ENCODE peak calls at places on chromosomes 13 and 19, in eight cellular contexts. Z is right lobe of liver, M is endodermal cell, T is ascending aorta, J is GM12865, A is fibroblast of pulmonary artery, O is body of pancreas, C is astrocyte of the spinal cord. P is an unnamed sample.

GRCh38 chr13:39684531-39685137 is 29.2 kb downstream of the COG6 start:
- DNase-seq in Z (no peak), M (no peak), T (no peak), J (peak), A (peak), O (no peak), C (peak), P (peak)

GRCh38 chr13:113080901-113081521 is 24.6 kb upstream of the F7 start:
- DNase-seq in Z (peak), M (no peak), T (no peak), J (no peak), A (no peak), O (no peak), C (no peak), P (no peak)

GRCh38 chr19:19230999-19231398 is 19.2 kb downstream of the NCAN start:
- DNase-seq in Z (no peak), M (no peak), T (no peak), J (no peak), A (no peak), O (no peak), C (no peak), P (no peak)

GRCh38 chr19:7994114-7994513 is 11.3 kb downstream of the ELAVL1 start:
- DNase-seq in Z (no peak), M (peak), T (no peak), J (no peak), A (no peak), O (no peak), C (no peak), P (no peak)

GRCh38 chr13:49958321-49958720 is 22.2 kb upstream of the SPRYD7 start:
- DNase-seq in Z (no peak), M (no peak), T (no peak), J (no peak), A (no peak), O (no peak), C (peak), P (no peak)

GRCh38 chr13:63198076-63198475 is 1782.4 kb upstream of the PCDH20 start:
- DNase-seq in Z (no peak), M (no peak), T (no peak), J (no peak), A (peak), O (no peak), C (no peak), P (no peak)

GRCh38 chr19:6067975-6068374 is 42.3 kb downstream of the RFX2 start:
- DNase-seq in Z (no peak), M (no peak), T (peak), J (no peak), A (no peak), O (no peak), C (no peak), P (no peak)

GRCh38 chr19:50565984-50566903 is 2.0 kb downstream of the LRRC4B start:
- DNase-seq in Z (no peak), M (peak), T (no peak), J (peak), A (no peak), O (no peak), C (no peak), P (no peak)

GRCh38 chr19:4446801-4447200 is 10.8 kb downstream of the UBXN6 start:
- DNase-seq in Z (no peak), M (no peak), T (no peak), J (no peak), A (no peak), O (no peak), C (no peak), P (no peak)

GRCh38 chr19:4448147-4448985 is 9.2 kb downstream of the UBXN6 start:
- DNase-seq in Z (peak), M (no peak), T (no peak), J (no peak), A (no peak), O (peak), C (no peak), P (no peak)

GRCh38 chr19:4449826-4450075 is 7.8 kb downstream of the UBXN6 start:
- DNase-seq in Z (no peak), M (no peak), T (no peak), J (no peak), A (no peak), O (no peak), C (no peak), P (no peak)

GRCh38 chr19:4447327-4448146 is 10.1 kb downstream of the UBXN6 start:
- DNase-seq in Z (no peak), M (peak), T (no peak), J (no peak), A (no peak), O (no peak), C (no peak), P (no peak)

GRCh38 chr19:4449022-4449825 is 8.4 kb downstream of the UBXN6 start:
- DNase-seq in Z (peak), M (no peak), T (peak), J (no peak), A (no peak), O (peak), C (no peak), P (no peak)
- TF ChIP-seq CTCF in Z (peak), M (no peak), T (peak), J (no peak), A (no peak), O (peak), C (no peak), P (no peak)

GRCh38 chr19:39138221-39139211 is 12.9 kb downstream of the PAK4 start:
- DNase-seq in Z (no peak), M (peak), T (no peak), J (no peak), A (no peak), O (peak), C (no peak), P (no peak)
- H3K4me3 ChIP-seq in Z (no peak), M (no peak), T (no peak), J (no peak), A (no peak), O (no peak), C (no peak), P (no peak)

GRCh38 chr13:25252229-25252628 is 35.1 kb downstream of the MTMR6 start:
- DNase-seq in Z (no peak), M (no peak), T (no peak), J (no peak), A (no peak), O (no peak), C (no peak), P (no peak)
- TF ChIP-seq CTCF in Z (no peak), M (no peak), T (no peak), J (no peak), A (no peak), O (no peak), C (no peak), P (no peak)

GRCh38 chr19:29655648-29656335 is 9.5 kb upstream of the PLEKHF1 start:
- DNase-seq in Z (no peak), M (no peak), T (no peak), J (no peak), A (no peak), O (no peak), C (no peak), P (no peak)
- H3K4me3 ChIP-seq in Z (no peak), M (no peak), T (no peak), J (no peak), A (no peak), O (no peak), C (no peak), P (no peak)

GRCh38 chr19:15563325-15563794 is 51.7 kb upstream of the CYP4F8 start:
- DNase-seq in Z (peak), M (peak), T (no peak), J (no peak), A (no peak), O (peak), C (no peak), P (no peak)
- TF ChIP-seq CTCF in Z (no peak), M (no peak), T (no peak), J (no peak), A (no peak), O (no peak), C (no peak), P (no peak)

GRCh38 chr13:42398542-42398941 is 126.6 kb downstream of the AKAP11 start:
- DNase-seq in Z (no peak), M (no peak), T (no peak), J (no peak), A (peak), O (no peak), C (no peak), P (peak)

GRCh38 chr13:42394361-42395065 is 122.6 kb downstream of the AKAP11 start:
- DNase-seq in Z (no peak), M (no peak), T (no peak), J (no peak), A (no peak), O (no peak), C (no peak), P (no peak)

GRCh38 chr13:42396901-42397670 is 125.1 kb downstream of the AKAP11 start:
- DNase-seq in Z (no peak), M (no peak), T (no peak), J (no peak), A (no peak), O (no peak), C (no peak), P (no peak)

GRCh38 chr13:42395066-42395821 is 123.3 kb downstream of the AKAP11 start:
- DNase-seq in Z (no peak), M (no peak), T (no peak), J (no peak), A (no peak), O (no peak), C (no peak), P (no peak)

GRCh38 chr13:42396501-42396900 is 124.5 kb downstream of the AKAP11 start:
- DNase-seq in Z (no peak), M (no peak), T (no peak), J (peak), A (no peak), O (no peak), C (no peak), P (no peak)
- H3K4me3 ChIP-seq in Z (no peak), M (no peak), T (no peak), J (peak), A (no peak), O (no peak), C (no peak), P (no peak)

DNA sequence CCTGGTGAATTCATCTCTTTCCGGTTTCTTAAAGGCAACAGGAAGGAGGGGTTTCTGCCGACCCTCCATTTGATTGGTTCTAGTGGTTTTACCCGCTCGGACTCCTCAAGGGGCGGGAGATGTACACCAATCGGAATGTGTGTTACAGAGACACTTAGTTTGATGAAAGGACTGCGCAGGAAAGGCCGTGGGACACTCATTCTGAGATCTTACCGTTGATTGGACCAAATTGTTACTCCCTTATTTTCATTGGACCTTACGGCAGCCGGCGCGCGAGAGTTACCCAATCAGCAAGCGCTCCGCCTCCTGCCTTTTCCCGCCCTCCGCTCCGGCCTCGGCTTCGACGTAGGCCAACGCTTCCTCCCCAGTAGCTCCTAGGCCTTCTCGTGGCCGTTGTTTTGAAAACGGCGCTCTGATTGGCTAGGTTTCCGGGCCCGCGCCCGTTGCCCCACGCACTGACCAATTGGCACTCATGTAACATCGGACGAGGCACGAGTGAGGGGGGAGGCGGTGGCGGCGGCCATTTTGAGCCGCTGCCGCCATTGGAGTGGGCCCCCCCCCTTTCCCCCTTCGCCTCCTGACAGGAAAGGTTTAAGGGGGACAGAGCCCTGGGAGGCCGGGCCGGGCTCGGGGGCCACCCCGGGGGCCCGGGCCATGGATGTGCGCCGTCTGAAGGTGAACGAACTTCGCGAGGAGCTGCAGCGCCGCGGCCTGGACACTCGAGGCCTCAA is at the start of gene HNRNPUL1:
- DNase-seq in Z (peak), M (peak), T (peak), J (peak), A (peak), O (peak), C (peak), P (peak)
- TF ChIP-seq CTCF in Z (peak), M (peak), T (peak), J (peak), A (peak), O (peak), C (peak), P (peak)

GRCh38 chr19:55076321-55076720 is 652 bp downstream of the EPS8L1 start:
- DNase-seq in Z (no peak), M (peak), T (no peak), J (no peak), A (no peak), O (no peak), C (no peak), P (no peak)
- H3K4me3 ChIP-seq in Z (no peak), M (peak), T (no peak), J (no peak), A (no peak), O (no peak), C (no peak), P (no peak)

DNA sequence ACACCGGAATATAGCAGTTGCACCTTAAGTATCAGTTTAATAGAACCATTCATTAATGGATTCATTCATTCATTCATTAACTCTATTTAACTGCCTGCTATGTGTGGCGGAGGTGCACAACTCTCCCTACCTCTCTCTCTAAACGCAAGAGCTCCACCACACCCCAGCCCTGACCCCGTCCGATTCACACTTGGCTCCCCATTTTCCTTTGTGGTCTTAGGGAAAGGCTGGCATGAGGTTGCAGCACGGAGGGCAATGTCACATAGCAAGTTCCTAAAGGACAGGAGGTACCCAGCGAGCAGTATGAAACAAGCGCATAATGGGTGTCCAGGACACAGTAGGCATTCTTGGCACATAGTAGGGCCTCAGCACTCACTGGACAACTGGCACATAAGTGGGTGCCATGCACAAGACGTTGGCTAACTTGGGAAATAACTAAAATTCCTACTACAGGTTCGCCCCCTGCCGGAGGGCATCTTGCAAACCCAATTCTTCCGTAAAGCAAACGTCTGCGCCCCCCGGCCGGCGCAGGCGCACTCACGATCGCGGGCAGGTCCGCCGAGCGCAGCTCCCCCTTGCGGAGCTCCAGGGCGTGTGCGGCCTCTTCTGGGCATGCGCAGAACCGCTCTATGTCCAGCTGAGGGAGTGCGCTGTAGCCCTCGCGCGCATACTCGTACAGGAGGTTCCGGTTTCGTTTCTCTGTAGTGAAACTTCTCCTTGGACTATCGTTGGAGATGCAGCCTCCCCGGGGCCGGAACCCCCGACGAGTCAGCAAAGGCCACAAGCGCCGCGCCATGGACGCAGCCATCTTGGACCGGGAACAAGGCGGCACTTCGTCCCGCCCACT is at the start of gene SARS2:
- DNase-seq in Z (peak), M (peak), T (peak), J (peak), A (peak), O (peak), C (peak), P (peak)
- TF ChIP-seq CTCF in Z (peak), M (peak), T (peak), J (peak), A (peak), O (peak), C (peak), P (peak)

P was measured in fibroblast of villous mesenchyme.